ENCODE peak calls at places on chromosome 16, in four cellular contexts. I, G, M and F are unnamed samples.

GRCh38 chr16:12089492-12090161 is 113.1 kb downstream of the SNX29 start:
- DNase-seq in I (no peak), G (peak), M (peak), F (no peak)

GRCh38 chr16:1299012-1299867 is 10.2 kb upstream of the UBE2I start:
- DNase-seq in G (no peak), I (no peak), M (no peak), F (peak)

GRCh38 chr16:57574646-57575467 is 32.4 kb downstream of the ADGRG5 start:
- DNase-seq in M (no peak), I (no peak), G (no peak), F (no peak)

GRCh38 chr16:48353565-48354163 is 31.5 kb downstream of the SIAH1 start:
- DNase-seq in M (peak), I (no peak), G (no peak), F (peak)

GRCh38 chr16:10930755-10931093 is 11.5 kb downstream of the DEXI start:
- DNase-seq in I (no peak), G (no peak), M (no peak), F (no peak)

GRCh38 chr16:11306997-11307638 is 26.0 kb upstream of the PRM1 start:
- DNase-seq in M (no peak), G (no peak), I (no peak), F (no peak)

GRCh38 chr16:2482181-2483107 is 7.5 kb downstream of the TBC1D24 start:
- DNase-seq in I (no peak), M (no peak), G (peak), F (no peak)

GRCh38 chr16:3012828-3013420 is at the start of gene CLDN9:
- DNase-seq in M (no peak), I (no peak), G (no peak), F (no peak)

GRCh38 chr16:47848481-47849109 is 307.2 kb downstream of the ABCC12 start:
- DNase-seq in M (peak), I (no peak), G (no peak), F (no peak)

GRCh38 chr16:53435066-53435688 is 906 bp downstream of the RBL2 start:
- DNase-seq in M (peak), G (peak), I (peak), F (peak)

GRCh38 chr16:89742948-89743347 is 21.6 kb downstream of the ZNF276 start:
- DNase-seq in G (no peak), I (no peak), M (no peak), F (no peak)

GRCh38 chr16:35195173-35195863 is 1735.9 kb downstream of the TP53TG3F start:
- DNase-seq in G (no peak), M (no peak), I (no peak), F (no peak)

GRCh38 chr16:56355221-56355620 is 70.1 kb downstream of the AMFR start:
- DNase-seq in M (no peak), G (no peak), I (no peak), F (no peak)

GRCh38 chr16:57610611-57611010 is 17.8 kb upstream of the ADGRG1 start:
- DNase-seq in G (no peak), M (no peak), I (no peak), F (no peak)

GRCh38 chr16:75095637-75096036 is 20.9 kb downstream of the LDHD start:
- DNase-seq in I (no peak), G (no peak), M (no peak), F (no peak)

GRCh38 chr16:3216263-3216640 is 18.7 kb downstream of the ZNF200 start:
- DNase-seq in I (no peak), M (no peak), G (no peak), F (no peak)

GRCh38 chr16:11973065-11973464 is 3.5 kb upstream of the SNX29 start:
- DNase-seq in G (no peak), M (no peak), I (no peak), F (no peak)

GRCh38 chr16:69888005-69888560 is 63.1 kb upstream of the CLEC18A start:
- DNase-seq in M (no peak), G (no peak), I (no peak), F (no peak)

GRCh38 chr16:15509593-15510520 is 75.5 kb downstream of the BMERB1 start:
- DNase-seq in I (no peak), M (no peak), G (no peak), F (no peak)

GRCh38 chr16:8146613-8147012 is 443.7 kb downstream of the TMEM114 start:
- DNase-seq in G (no peak), I (no peak), M (no peak), F (no peak)

GRCh38 chr16:13970708-13971422 is 50.9 kb downstream of the ERCC4 start:
- DNase-seq in I (no peak), M (no peak), G (no peak), F (no peak)

GRCh38 chr16:75792781-75793180 is 66.5 kb upstream of the CPHXL start:
- DNase-seq in I (no peak), M (no peak), G (no peak), F (no peak)

GRCh38 chr16:49281843-49282642 is 405 bp upstream of the CBLN1 start:
- DNase-seq in G (peak), M (peak), I (no peak), F (peak)

GRCh38 chr16:907361-907760 is 63.4 kb downstream of the LMF1 start:
- DNase-seq in G (no peak), I (no peak), M (no peak), F (no peak)

GRCh38 chr16:49574826-49575225 is 201.2 kb downstream of the C16orf78 start:
- DNase-seq in I (no peak), G (no peak), M (no peak), F (no peak)

GRCh38 chr16:27432600-27432957 is 30.6 kb downstream of the IL21R start:
- DNase-seq in G (no peak), M (peak), I (peak), F (no peak)

GRCh38 chr16:57621521-57622268 is 6.7 kb upstream of the ADGRG1 start:
- DNase-seq in G (no peak), I (no peak), M (peak), F (no peak)

GRCh38 chr16:27317320-27317719 is 3.5 kb downstream of the IL4R start:
- DNase-seq in M (peak), I (no peak), G (no peak), F (no peak)

GRCh38 chr16:89365044-89365467 is 125.3 kb downstream of the ANKRD11 start:
- DNase-seq in I (no peak), M (peak), G (no peak), F (no peak)

GRCh38 chr16:66605177-66605999 is 884 bp downstream of the CMTM3 start:
- DNase-seq in I (no peak), G (peak), M (peak), F (peak)

GRCh38 chr16:75116081-75116910 is at the start of gene LDHD:
- DNase-seq in I (no peak), G (peak), M (no peak), F (peak)

GRCh38 chr16:1899641-1900451 is 18.4 kb downstream of the HS3ST6 start:
- DNase-seq in I (no peak), M (no peak), G (no peak), F (no peak)

GRCh38 chr16:87806608-87807546 is 41.1 kb upstream of the KLHDC4 start:
- DNase-seq in M (peak), I (peak), G (peak), F (peak)

GRCh38 chr16:55480228-55480655 is 1.2 kb downstream of the MMP2 start:
- DNase-seq in M (no peak), I (peak), G (peak), F (no peak)

GRCh38 chr16:73890524-73891500 is 405.8 kb upstream of the PSMD7 start:
- DNase-seq in M (no peak), G (no peak), I (no peak), F (no peak)

GRCh38 chr16:4481526-4481925 is 5.3 kb downstream of the HMOX2 start:
- DNase-seq in M (no peak), I (no peak), G (no peak), F (no peak)

GRCh38 chr16:4475880-4476790 is at the start of gene HMOX2:
- DNase-seq in I (no peak), M (peak), G (peak), F (peak)

GRCh38 chr16:4481965-4482364 is 5.8 kb downstream of the HMOX2 start:
- DNase-seq in I (no peak), M (no peak), G (no peak), F (no peak)

GRCh38 chr16:4474192-4474961 is at the start of gene NMRAL1:
- DNase-seq in I (peak), M (peak), G (peak), F (peak)

GRCh38 chr16:4477966-4478365 is 1.8 kb downstream of the HMOX2 start:
- DNase-seq in G (no peak), M (peak), I (no peak), F (no peak)
- TF ChIP-seq CTCF in G (peak), M (peak), I (peak), F (no peak)

DNA sequence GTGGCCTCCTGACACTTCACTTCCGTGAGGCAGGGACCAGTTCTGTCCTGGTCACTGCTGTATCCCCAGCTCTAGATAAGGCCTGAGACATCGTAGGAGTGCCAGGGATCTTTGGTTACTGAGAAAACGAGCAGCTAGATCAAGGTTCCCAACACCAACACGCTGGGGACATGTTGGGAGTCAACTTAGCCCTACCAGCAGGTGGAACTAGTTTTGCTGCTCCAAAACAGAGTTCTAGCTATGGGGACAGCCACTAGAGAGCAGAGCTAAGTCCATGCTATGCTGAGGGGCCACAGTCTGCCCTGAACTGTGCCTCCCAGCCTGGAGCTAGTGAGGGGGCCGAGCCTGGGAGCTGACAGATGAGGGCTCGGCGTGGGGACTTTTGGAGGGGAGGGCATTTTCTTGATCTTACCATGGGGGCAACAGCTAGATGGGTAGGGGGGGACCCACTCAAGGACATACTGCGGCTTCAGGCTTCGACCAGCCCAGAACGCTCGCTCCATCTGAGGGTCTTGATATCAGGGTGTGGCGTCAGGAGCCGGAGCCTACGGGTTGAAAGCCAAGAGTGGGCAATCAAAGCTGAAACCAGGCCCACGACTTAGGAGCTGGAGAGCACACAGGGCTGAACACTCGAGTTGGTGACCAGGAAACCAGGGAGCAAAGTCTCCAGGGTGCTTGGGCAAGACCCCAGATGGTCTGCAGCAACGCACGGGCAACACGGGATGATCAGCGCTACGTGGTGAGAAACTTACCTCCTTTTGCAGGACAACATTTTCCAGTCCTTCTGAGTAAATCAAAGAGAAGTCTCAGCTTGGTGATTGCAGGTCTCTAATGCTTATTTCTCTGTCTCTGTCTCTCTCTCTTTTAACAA is 13.4 kb downstream of the SNX20 start:
- DNase-seq in G (no peak), M (no peak), I (no peak), F (no peak)
- TF ChIP-seq CTCF in G (no peak), M (peak), I (no peak), F (peak)

GRCh38 chr16:31477220-31478216 is 5.4 kb upstream of the SLC5A2 start:
- DNase-seq in M (no peak), G (no peak), I (no peak), F (peak)
- TF ChIP-seq CTCF in M (no peak), G (no peak), I (no peak), F (peak)

GRCh38 chr16:4814542-4815173 is 12.2 kb upstream of the ROGDI start:
- DNase-seq in M (no peak), G (no peak), I (no peak), F (no peak)
- TF ChIP-seq CTCF in M (no peak), G (peak), I (no peak), F (peak)

DNA sequence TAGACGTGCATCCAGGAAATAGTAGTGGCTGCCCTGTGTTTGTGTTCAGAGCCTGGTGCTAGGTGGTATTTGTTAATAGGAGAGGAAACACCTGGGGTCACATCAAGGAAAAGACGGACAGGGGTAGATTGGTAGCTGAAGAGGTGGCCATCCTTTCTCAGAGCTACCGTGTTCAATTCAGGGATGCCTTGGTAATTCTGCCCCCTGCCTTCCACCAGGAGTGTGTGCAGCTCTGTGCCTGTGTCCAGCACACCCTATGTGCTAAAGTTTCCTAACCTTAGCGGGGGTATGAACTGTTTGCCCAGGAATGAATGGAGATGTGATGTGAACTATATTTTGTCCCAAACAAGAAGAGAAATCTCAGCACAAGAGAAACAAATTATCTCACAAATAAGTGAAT is 174.1 kb upstream of the MPHOSPH6 start:
- DNase-seq in G (no peak), I (no peak), M (no peak), F (no peak)
- TF ChIP-seq CTCF in G (peak), I (no peak), M (peak), F (peak)